ENCODE peak calls at places on chromosomes 2 and 18, in ten cellular contexts. One of them, this sample, is unnamed.

GRCh38 chr2:31319391-31320175 is 85.6 kb downstream of the EHD3 start:
- DNase-seq in posterior cingulate gyrus: no peak
- DNase-seq in KG1: peak
- DNase-seq in Right ventricle myocardium inferior: no peak
- DNase-seq in PC-3: no peak
- DNase-seq in Caco-2: no peak
- DNase-seq in HAP-1: no peak
- DNase-seq in right atrium auricular region: peak
- DNase-seq in right cardiac atrium: no peak
- DNase-seq in BJ: no peak
- DNase-seq in this sample: no peak

GRCh38 chr2:203418271-203418670 is 90.1 kb downstream of the ABI2 start:
- DNase-seq in posterior cingulate gyrus: no peak
- DNase-seq in KG1: no peak
- DNase-seq in Right ventricle myocardium inferior: no peak
- DNase-seq in PC-3: no peak
- DNase-seq in Caco-2: no peak
- DNase-seq in HAP-1: no peak
- DNase-seq in right atrium auricular region: no peak
- DNase-seq in right cardiac atrium: no peak
- DNase-seq in BJ: no peak
- DNase-seq in this sample: no peak

GRCh38 chr2:123485056-123485455 is 540.0 kb upstream of the CNTNAP5 start:
- DNase-seq in posterior cingulate gyrus: no peak
- DNase-seq in KG1: no peak
- DNase-seq in Right ventricle myocardium inferior: no peak
- DNase-seq in PC-3: no peak
- DNase-seq in Caco-2: no peak
- DNase-seq in HAP-1: no peak
- DNase-seq in right atrium auricular region: no peak
- DNase-seq in right cardiac atrium: no peak
- DNase-seq in BJ: no peak
- DNase-seq in this sample: no peak

GRCh38 chr2:105864262-105864661 is 119.5 kb downstream of the NCK2 start:
- DNase-seq in posterior cingulate gyrus: no peak
- DNase-seq in KG1: no peak
- DNase-seq in Right ventricle myocardium inferior: no peak
- DNase-seq in PC-3: no peak
- DNase-seq in Caco-2: no peak
- DNase-seq in HAP-1: no peak
- DNase-seq in right atrium auricular region: no peak
- DNase-seq in right cardiac atrium: no peak
- DNase-seq in BJ: no peak
- DNase-seq in this sample: no peak

GRCh38 chr2:152221870-152222269 is 46.3 kb upstream of the STAM2 start:
- DNase-seq in posterior cingulate gyrus: no peak
- DNase-seq in KG1: no peak
- DNase-seq in Right ventricle myocardium inferior: no peak
- DNase-seq in PC-3: no peak
- DNase-seq in Caco-2: no peak
- DNase-seq in HAP-1: no peak
- DNase-seq in right atrium auricular region: no peak
- DNase-seq in right cardiac atrium: no peak
- DNase-seq in BJ: no peak
- DNase-seq in this sample: no peak

GRCh38 chr2:166568409-166568808 is 74.4 kb upstream of the SCN7A start:
- DNase-seq in posterior cingulate gyrus: no peak
- DNase-seq in KG1: no peak
- DNase-seq in Right ventricle myocardium inferior: no peak
- DNase-seq in PC-3: no peak
- DNase-seq in Caco-2: no peak
- DNase-seq in HAP-1: no peak
- DNase-seq in right atrium auricular region: no peak
- DNase-seq in right cardiac atrium: no peak
- DNase-seq in BJ: no peak
- DNase-seq in this sample: no peak

GRCh38 chr2:81589406-81589805 is 1284.9 kb upstream of the LRRTM1 start:
- DNase-seq in posterior cingulate gyrus: no peak
- DNase-seq in KG1: no peak
- DNase-seq in Right ventricle myocardium inferior: no peak
- DNase-seq in PC-3: no peak
- DNase-seq in Caco-2: no peak
- DNase-seq in HAP-1: no peak
- DNase-seq in right atrium auricular region: no peak
- DNase-seq in right cardiac atrium: no peak
- DNase-seq in BJ: no peak
- DNase-seq in this sample: no peak

GRCh38 chr2:68730828-68731227 is 3.8 kb upstream of the ARHGAP25 start:
- DNase-seq in posterior cingulate gyrus: no peak
- DNase-seq in KG1: no peak
- DNase-seq in Right ventricle myocardium inferior: no peak
- DNase-seq in PC-3: peak
- DNase-seq in Caco-2: no peak
- DNase-seq in HAP-1: no peak
- DNase-seq in right atrium auricular region: peak
- DNase-seq in right cardiac atrium: no peak
- DNase-seq in BJ: no peak
- DNase-seq in this sample: no peak

GRCh38 chr2:153360239-153360638 is 118.3 kb downstream of the RPRM start:
- DNase-seq in posterior cingulate gyrus: no peak
- DNase-seq in KG1: no peak
- DNase-seq in Right ventricle myocardium inferior: no peak
- DNase-seq in PC-3: no peak
- DNase-seq in Caco-2: no peak
- DNase-seq in HAP-1: peak
- DNase-seq in right atrium auricular region: no peak
- DNase-seq in right cardiac atrium: no peak
- DNase-seq in BJ: no peak
- DNase-seq in this sample: no peak

GRCh38 chr2:111121028-111121872 is 536 bp downstream of the BCL2L11 start:
- DNase-seq in posterior cingulate gyrus: peak
- DNase-seq in KG1: no peak
- DNase-seq in Right ventricle myocardium inferior: peak
- DNase-seq in PC-3: peak
- DNase-seq in Caco-2: peak
- DNase-seq in HAP-1: peak
- DNase-seq in right atrium auricular region: peak
- DNase-seq in right cardiac atrium: peak
- DNase-seq in BJ: no peak
- DNase-seq in this sample: no peak

GRCh38 chr18:54947115-54947514 is 12.1 kb downstream of the CCDC68 start:
- DNase-seq in posterior cingulate gyrus: no peak
- DNase-seq in KG1: no peak
- DNase-seq in Right ventricle myocardium inferior: no peak
- DNase-seq in PC-3: peak
- DNase-seq in Caco-2: no peak
- DNase-seq in HAP-1: peak
- DNase-seq in right atrium auricular region: no peak
- DNase-seq in right cardiac atrium: peak
- DNase-seq in BJ: no peak
- DNase-seq in this sample: no peak

GRCh38 chr2:159226059-159226461 is 60.4 kb downstream of the WDSUB1 start:
- DNase-seq in posterior cingulate gyrus: no peak
- DNase-seq in KG1: peak
- DNase-seq in Right ventricle myocardium inferior: no peak
- DNase-seq in PC-3: peak
- DNase-seq in Caco-2: no peak
- DNase-seq in HAP-1: no peak
- DNase-seq in right atrium auricular region: no peak
- DNase-seq in right cardiac atrium: no peak
- DNase-seq in BJ: no peak
- DNase-seq in this sample: no peak

GRCh38 chr2:169983506-169983905 is 156.3 kb downstream of the UBR3 start:
- DNase-seq in posterior cingulate gyrus: no peak
- DNase-seq in KG1: no peak
- DNase-seq in Right ventricle myocardium inferior: no peak
- DNase-seq in PC-3: no peak
- DNase-seq in Caco-2: no peak
- DNase-seq in HAP-1: no peak
- DNase-seq in right atrium auricular region: no peak
- DNase-seq in right cardiac atrium: no peak
- DNase-seq in BJ: no peak
- DNase-seq in this sample: no peak

GRCh38 chr2:208101716-208102631 is 22.4 kb downstream of the CRYGD start:
- DNase-seq in posterior cingulate gyrus: peak
- DNase-seq in KG1: no peak
- DNase-seq in Right ventricle myocardium inferior: no peak
- DNase-seq in PC-3: peak
- DNase-seq in Caco-2: peak
- DNase-seq in HAP-1: peak
- DNase-seq in right atrium auricular region: no peak
- DNase-seq in right cardiac atrium: no peak
- DNase-seq in BJ: no peak
- DNase-seq in this sample: no peak

GRCh38 chr2:64525323-64525625 is 1.1 kb downstream of the AFTPH start:
- DNase-seq in posterior cingulate gyrus: no peak
- DNase-seq in KG1: no peak
- DNase-seq in Right ventricle myocardium inferior: no peak
- DNase-seq in PC-3: peak
- DNase-seq in Caco-2: no peak
- DNase-seq in HAP-1: no peak
- DNase-seq in right atrium auricular region: no peak
- DNase-seq in right cardiac atrium: no peak
- DNase-seq in BJ: no peak
- DNase-seq in this sample: no peak

This sample was measured in occipital lobe.